ENCODE peak calls at places on chromosomes 5 and 9, in eight cellular contexts. One of them, this sample, is unnamed.

GRCh38 chr9:129679537-129679936 is 14.1 kb downstream of the PRRX2 start:
- DNase-seq in nephron progenitor cell: no peak
- DNase-seq in HEK293T: no peak
- DNase-seq in CD8-positive, alpha-beta T cell: no peak
- DNase-seq in stimulated activated CD8-positive, alpha-beta memory T cell treated with anti-CD3 and anti-CD28 coated beads, Interleukin-2, amount 100 ng/mL, for 1 hour: no peak
- DNase-seq in colonic mucosa: no peak
- DNase-seq in substantia nigra: no peak
- DNase-seq in NCI-H1105: no peak
- DNase-seq in this sample: no peak

GRCh38 chr9:129081388-129081889 is 528 bp downstream of the DOLPP1 start:
- DNase-seq in substantia nigra: no peak
- DNase-seq in HEK293T: peak
- DNase-seq in NCI-H1105: no peak
- DNase-seq in nephron progenitor cell: no peak
- DNase-seq in stimulated activated CD8-positive, alpha-beta memory T cell treated with anti-CD3 and anti-CD28 coated beads, Interleukin-2, amount 100 ng/mL, for 1 hour: no peak
- DNase-seq in colonic mucosa: no peak
- DNase-seq in CD8-positive, alpha-beta T cell: no peak
- DNase-seq in this sample: no peak

GRCh38 chr5:123807177-123807900 is 295.4 kb downstream of the CSNK1G3 start:
- DNase-seq in NCI-H1105: no peak
- DNase-seq in stimulated activated CD8-positive, alpha-beta memory T cell treated with anti-CD3 and anti-CD28 coated beads, Interleukin-2, amount 100 ng/mL, for 1 hour: no peak
- DNase-seq in nephron progenitor cell: no peak
- DNase-seq in CD8-positive, alpha-beta T cell: no peak
- DNase-seq in substantia nigra: no peak
- DNase-seq in HEK293T: peak
- DNase-seq in colonic mucosa: no peak
- DNase-seq in this sample: no peak

GRCh38 chr5:124061663-124062062 is 549.7 kb downstream of the CSNK1G3 start:
- DNase-seq in nephron progenitor cell: no peak
- DNase-seq in stimulated activated CD8-positive, alpha-beta memory T cell treated with anti-CD3 and anti-CD28 coated beads, Interleukin-2, amount 100 ng/mL, for 1 hour: no peak
- DNase-seq in CD8-positive, alpha-beta T cell: no peak
- DNase-seq in HEK293T: no peak
- DNase-seq in substantia nigra: no peak
- DNase-seq in NCI-H1105: peak
- DNase-seq in colonic mucosa: peak
- DNase-seq in this sample: no peak

GRCh38 chr9:136629879-136630661 is 32.6 kb upstream of the EGFL7 start:
- DNase-seq in HEK293T: peak
- DNase-seq in stimulated activated CD8-positive, alpha-beta memory T cell treated with anti-CD3 and anti-CD28 coated beads, Interleukin-2, amount 100 ng/mL, for 1 hour: no peak
- DNase-seq in nephron progenitor cell: peak
- DNase-seq in colonic mucosa: peak
- DNase-seq in NCI-H1105: peak
- DNase-seq in substantia nigra: peak
- DNase-seq in CD8-positive, alpha-beta T cell: peak
- DNase-seq in this sample: peak

GRCh38 chr5:103207001-103207400 is 51.6 kb upstream of the MACIR start:
- DNase-seq in CD8-positive, alpha-beta T cell: no peak
- DNase-seq in HEK293T: no peak
- DNase-seq in nephron progenitor cell: no peak
- DNase-seq in substantia nigra: no peak
- DNase-seq in stimulated activated CD8-positive, alpha-beta memory T cell treated with anti-CD3 and anti-CD28 coated beads, Interleukin-2, amount 100 ng/mL, for 1 hour: no peak
- DNase-seq in NCI-H1105: no peak
- DNase-seq in colonic mucosa: no peak
- DNase-seq in this sample: no peak

GRCh38 chr5:40089269-40089668 is 590.4 kb upstream of the PTGER4 start:
- DNase-seq in NCI-H1105: no peak
- DNase-seq in stimulated activated CD8-positive, alpha-beta memory T cell treated with anti-CD3 and anti-CD28 coated beads, Interleukin-2, amount 100 ng/mL, for 1 hour: no peak
- DNase-seq in nephron progenitor cell: no peak
- DNase-seq in CD8-positive, alpha-beta T cell: no peak
- DNase-seq in colonic mucosa: no peak
- DNase-seq in HEK293T: no peak
- DNase-seq in substantia nigra: no peak
- DNase-seq in this sample: no peak

GRCh38 chr5:61625682-61626620 is 293.9 kb downstream of the ZSWIM6 start:
- DNase-seq in nephron progenitor cell: peak
- DNase-seq in stimulated activated CD8-positive, alpha-beta memory T cell treated with anti-CD3 and anti-CD28 coated beads, Interleukin-2, amount 100 ng/mL, for 1 hour: no peak
- DNase-seq in NCI-H1105: no peak
- DNase-seq in colonic mucosa: peak
- DNase-seq in HEK293T: no peak
- DNase-seq in substantia nigra: peak
- DNase-seq in CD8-positive, alpha-beta T cell: peak
- DNase-seq in this sample: no peak

GRCh38 chr9:96554326-96554725 is 65.3 kb downstream of the CDC14B start:
- DNase-seq in nephron progenitor cell: no peak
- DNase-seq in CD8-positive, alpha-beta T cell: no peak
- DNase-seq in NCI-H1105: no peak
- DNase-seq in stimulated activated CD8-positive, alpha-beta memory T cell treated with anti-CD3 and anti-CD28 coated beads, Interleukin-2, amount 100 ng/mL, for 1 hour: no peak
- DNase-seq in colonic mucosa: no peak
- DNase-seq in HEK293T: no peak
- DNase-seq in substantia nigra: no peak
- DNase-seq in this sample: no peak

GRCh38 chr5:66415208-66415607 is 181.0 kb upstream of the MAST4 start:
- DNase-seq in colonic mucosa: no peak
- DNase-seq in substantia nigra: no peak
- DNase-seq in HEK293T: no peak
- DNase-seq in stimulated activated CD8-positive, alpha-beta memory T cell treated with anti-CD3 and anti-CD28 coated beads, Interleukin-2, amount 100 ng/mL, for 1 hour: no peak
- DNase-seq in NCI-H1105: no peak
- DNase-seq in CD8-positive, alpha-beta T cell: no peak
- DNase-seq in nephron progenitor cell: no peak
- DNase-seq in this sample: no peak

GRCh38 chr5:10145922-10146321 is 103.8 kb downstream of the ATPSCKMT start:
- DNase-seq in nephron progenitor cell: no peak
- DNase-seq in HEK293T: peak
- DNase-seq in colonic mucosa: no peak
- DNase-seq in substantia nigra: no peak
- DNase-seq in CD8-positive, alpha-beta T cell: no peak
- DNase-seq in NCI-H1105: no peak
- DNase-seq in stimulated activated CD8-positive, alpha-beta memory T cell treated with anti-CD3 and anti-CD28 coated beads, Interleukin-2, amount 100 ng/mL, for 1 hour: no peak
- DNase-seq in this sample: no peak

GRCh38 chr5:38286038-38286437 is 27.7 kb downstream of the EGFLAM start:
- DNase-seq in CD8-positive, alpha-beta T cell: no peak
- DNase-seq in nephron progenitor cell: no peak
- DNase-seq in colonic mucosa: no peak
- DNase-seq in stimulated activated CD8-positive, alpha-beta memory T cell treated with anti-CD3 and anti-CD28 coated beads, Interleukin-2, amount 100 ng/mL, for 1 hour: no peak
- DNase-seq in HEK293T: no peak
- DNase-seq in substantia nigra: no peak
- DNase-seq in NCI-H1105: no peak
- DNase-seq in this sample: no peak

GRCh38 chr5:142322747-142323479 is 1.9 kb downstream of the SPRY4 start:
- DNase-seq in stimulated activated CD8-positive, alpha-beta memory T cell treated with anti-CD3 and anti-CD28 coated beads, Interleukin-2, amount 100 ng/mL, for 1 hour: no peak
- DNase-seq in nephron progenitor cell: no peak
- DNase-seq in substantia nigra: no peak
- DNase-seq in CD8-positive, alpha-beta T cell: no peak
- DNase-seq in NCI-H1105: no peak
- DNase-seq in colonic mucosa: no peak
- DNase-seq in HEK293T: no peak
- DNase-seq in this sample: no peak

This sample was measured in activated effector memory CD4-positive, alpha-beta T cell treated with anti-CD3 and anti-CD28 coated beads, Interleukin-2, amount 50 U/mL, for 16 hours.